ENCODE peak calls at places on chromosomes 16 and 17, in six cellular contexts. J is lung, S is GM12864, E is sigmoid colon, U is body of pancreas, R is lower leg skin. Z is an unnamed sample.

GRCh38 chr17:74738051-74738996 is 1.3 kb downstream of the RAB37 start:
- DNase-seq in J (no peak), U (peak), E (no peak), S (peak), R (no peak), Z (peak)

GRCh38 chr16:53892155-53892554 is 188.2 kb downstream of the FTO start:
- DNase-seq in R (no peak), E (no peak), J (peak), U (peak), S (peak), Z (no peak)

GRCh38 chr16:10749680-10750035 is 6.0 kb downstream of the NUBP1 start:
- DNase-seq in S (no peak), E (no peak), U (no peak), R (no peak), J (no peak), Z (peak)

GRCh38 chr17:1412185-1413110 is 12.4 kb upstream of the YWHAE start:
- DNase-seq in E (no peak), R (no peak), J (peak), S (no peak), U (peak), Z (peak)

GRCh38 chr17:58330544-58330996 is 2.0 kb upstream of the TSPOAP1 start:
- DNase-seq in R (no peak), U (no peak), S (no peak), E (no peak), J (no peak), Z (peak)

GRCh38 chr17:76260220-76260619 is 4.9 kb upstream of the UBALD2 start:
- DNase-seq in E (no peak), U (no peak), S (no peak), R (no peak), J (no peak), Z (no peak)

GRCh38 chr17:3558603-3559269 is 1.1 kb upstream of the TRPV3 start:
- DNase-seq in S (peak), U (no peak), J (no peak), E (no peak), R (no peak), Z (no peak)

GRCh38 chr16:11105038-11105903 is 150.7 kb downstream of the SOCS1 start:
- DNase-seq in E (peak), J (peak), R (no peak), S (peak), U (peak), Z (peak)

GRCh38 chr17:4712526-4712925 is 2.1 kb downstream of the ARRB2 start:
- DNase-seq in S (no peak), R (no peak), U (peak), J (no peak), E (no peak), Z (no peak)

GRCh38 chr16:31477220-31478216 is 5.4 kb upstream of the SLC5A2 start:
- DNase-seq in R (no peak), S (no peak), J (peak), U (peak), E (no peak), Z (peak)

GRCh38 chr17:76107507-76107906 is 3.9 kb upstream of the EXOC7 start:
- DNase-seq in J (no peak), S (no peak), R (no peak), U (no peak), E (no peak), Z (no peak)

GRCh38 chr16:49362230-49362629 is 11.4 kb upstream of the C16orf78 start:
- DNase-seq in J (no peak), R (peak), E (no peak), U (no peak), S (no peak), Z (no peak)

GRCh38 chr16:50308237-50308965 is 42.0 kb downstream of the ADCY7 start:
- DNase-seq in S (no peak), J (no peak), R (peak), U (no peak), E (peak), Z (peak)

GRCh38 chr17:50274142-50274944 is at the start of gene TMEM92:
- DNase-seq in S (no peak), E (no peak), J (peak), U (peak), R (no peak), Z (peak)

GRCh38 chr17:42744283-42744805 is 496 bp downstream of the EZH1 start:
- DNase-seq in R (peak), U (peak), E (peak), S (peak), J (peak), Z (no peak)

GRCh38 chr17:32915108-32915700 is 12.7 kb upstream of the TMEM98 start:
- DNase-seq in J (peak), E (no peak), U (no peak), R (peak), S (no peak), Z (no peak)

GRCh38 chr16:87844809-87845208 is 24.5 kb downstream of the SLC7A5 start:
- DNase-seq in J (no peak), R (no peak), S (no peak), E (peak), U (no peak), Z (no peak)

GRCh38 chr17:557371-557770 is 157.3 kb downstream of the VPS53 start:
- DNase-seq in S (no peak), U (no peak), E (no peak), R (no peak), J (no peak), Z (no peak)

GRCh38 chr17:76076765-76077581 is 2.0 kb upstream of the ZACN start:
- DNase-seq in U (no peak), J (no peak), S (no peak), E (no peak), R (no peak), Z (peak)

GRCh38 chr16:56889206-56889605 is 24.2 kb downstream of the SLC12A3 start:
- DNase-seq in U (no peak), R (no peak), S (no peak), E (no peak), J (no peak), Z (no peak)

GRCh38 chr17:61757168-61757567 is 106.2 kb downstream of the BRIP1 start:
- DNase-seq in S (peak), E (no peak), U (no peak), R (no peak), J (no peak), Z (no peak)

GRCh38 chr17:71342726-71343125 is 778.1 kb upstream of the SOX9 start:
- DNase-seq in U (no peak), R (no peak), J (no peak), S (no peak), E (no peak), Z (no peak)

GRCh38 chr16:3618782-3619166 is 7.4 kb upstream of the SLX4 start:
- DNase-seq in R (no peak), E (no peak), U (no peak), S (no peak), J (no peak), Z (no peak)

GRCh38 chr17:17386143-17386800 is 83.1 kb downstream of the NT5M start:
- DNase-seq in S (no peak), J (no peak), U (peak), R (no peak), E (no peak), Z (no peak)

GRCh38 chr16:28326881-28327610 is 34.7 kb downstream of the SBK1 start:
- DNase-seq in E (peak), R (peak), S (peak), U (peak), J (peak), Z (no peak)

GRCh38 chr17:77884019-77884418 is 74.5 kb upstream of the TNRC6C start:
- DNase-seq in U (no peak), S (no peak), E (no peak), J (no peak), R (no peak), Z (no peak)

GRCh38 chr16:31386157-31386984 is 6.8 kb upstream of the ITGAD start:
- DNase-seq in E (no peak), J (no peak), U (peak), R (no peak), S (peak), Z (no peak)

GRCh38 chr16:51638338-51639135 is 487.5 kb upstream of the SALL1 start:
- DNase-seq in U (no peak), R (no peak), E (no peak), J (no peak), S (no peak), Z (no peak)

GRCh38 chr16:13270602-13271001 is 369.2 kb downstream of the SHISA9 start:
- DNase-seq in E (no peak), J (no peak), U (no peak), S (no peak), R (no peak), Z (no peak)

GRCh38 chr17:75832164-75832651 is 12.0 kb downstream of the UNC13D start:
- DNase-seq in R (no peak), J (no peak), U (peak), S (no peak), E (peak), Z (no peak)

GRCh38 chr16:74480150-74481029 is 59.1 kb upstream of the CLEC18B start:
- DNase-seq in R (no peak), E (no peak), U (peak), J (peak), S (no peak), Z (no peak)

GRCh38 chr16:70661918-70662641 is 15.7 kb downstream of the IL34 start:
- DNase-seq in J (no peak), U (no peak), S (no peak), R (peak), E (peak), Z (no peak)

GRCh38 chr16:28596115-28596630 is 677 bp downstream of the SULT1A2 start:
- DNase-seq in E (no peak), J (no peak), S (no peak), U (peak), R (no peak), Z (no peak)

GRCh38 chr16:66927918-66928649 is 2.7 kb upstream of the RRAD start:
- DNase-seq in U (no peak), S (no peak), J (no peak), E (no peak), R (no peak), Z (no peak)

GRCh38 chr17:37274432-37274831 is 101.4 kb upstream of the C17orf78 start:
- DNase-seq in E (no peak), U (no peak), S (no peak), R (no peak), J (no peak), Z (no peak)

GRCh38 chr17:67132366-67132765 is 88.0 kb downstream of the CACNG1 start:
- DNase-seq in R (no peak), S (no peak), J (no peak), E (no peak), U (no peak), Z (no peak)

GRCh38 chr16:620700-621525 is 9.9 kb upstream of the WFIKKN1 start:
- DNase-seq in S (no peak), E (no peak), J (no peak), U (no peak), R (no peak), Z (no peak)

GRCh38 chr17:12911241-12911640 is 106.6 kb downstream of the ELAC2 start:
- DNase-seq in U (no peak), R (no peak), S (no peak), J (no peak), E (no peak), Z (no peak)

GRCh38 chr17:28812136-28812979 is 30.2 kb downstream of the FAM222B start:
- DNase-seq in R (peak), E (peak), S (peak), J (peak), U (peak), Z (peak)
- TF ChIP-seq CTCF in R (no peak), E (no peak), S (no peak), J (no peak), U (no peak), Z (no peak)

DNA sequence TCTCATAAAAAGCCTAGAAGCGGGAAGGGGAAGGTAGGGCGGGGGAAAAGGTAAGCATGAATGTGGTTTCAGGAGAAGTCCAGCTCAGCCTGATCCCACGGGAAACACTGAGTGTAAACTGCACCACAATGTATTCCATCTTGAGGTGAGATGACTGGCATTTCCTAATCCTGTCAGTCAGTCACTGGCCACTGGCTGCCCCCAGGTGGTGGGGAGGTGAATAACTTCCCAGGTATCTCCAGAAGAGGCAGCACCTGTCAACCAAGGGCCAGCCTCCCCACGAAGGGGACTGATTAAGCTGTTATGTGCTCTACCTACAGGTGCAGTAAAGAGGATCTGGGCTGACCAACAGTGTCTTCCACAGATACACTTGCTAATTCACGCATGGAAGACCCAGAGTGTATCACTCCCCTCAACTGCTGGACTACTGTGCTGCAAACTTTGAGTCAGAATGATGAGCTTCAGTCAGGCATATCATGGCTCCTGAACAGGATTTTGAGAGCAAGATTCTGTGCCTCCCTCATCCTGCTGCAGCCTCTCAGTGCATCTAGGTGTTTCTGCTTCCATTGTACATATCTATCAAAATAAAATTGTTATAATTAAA is 108.5 kb upstream of the CCL2 start:
- DNase-seq in J (peak), S (no peak), E (no peak), U (peak), R (peak), Z (no peak)
- TF ChIP-seq CTCF in J (peak), S (peak), E (no peak), U (peak), R (no peak), Z (peak)

DNA sequence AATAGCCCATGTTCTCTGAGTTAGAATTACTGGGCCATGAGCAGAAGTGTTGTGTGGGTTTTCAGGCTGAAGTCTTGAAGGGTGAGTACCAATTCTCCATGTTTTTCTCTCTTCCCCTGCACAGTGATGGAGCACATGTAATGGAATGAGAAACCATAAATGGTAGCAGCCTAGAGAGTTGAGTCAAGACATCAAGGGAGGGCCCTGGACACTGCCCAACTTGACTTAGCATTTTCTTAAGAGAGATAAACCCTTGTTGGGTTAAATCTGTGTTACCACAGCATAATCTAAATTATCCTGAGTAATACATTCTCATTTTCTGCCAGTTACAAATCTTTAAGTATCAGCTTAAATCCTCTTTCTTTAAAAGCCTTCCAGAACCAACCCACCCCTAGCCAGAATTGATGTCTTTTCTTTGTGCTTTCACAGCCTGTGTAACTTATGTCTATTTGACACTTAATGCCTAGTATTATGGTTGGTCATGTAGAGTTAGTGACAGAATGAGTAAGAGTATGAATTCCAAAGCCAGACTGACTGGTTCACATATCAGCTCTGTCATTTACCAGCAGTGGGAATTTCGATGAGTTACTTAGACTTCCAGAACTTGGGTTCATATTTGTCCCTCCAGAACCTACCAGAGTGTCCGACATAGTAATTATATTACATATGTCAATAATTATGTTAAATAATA is 27.0 kb upstream of the RGS9 start:
- DNase-seq in J (no peak), E (peak), S (no peak), U (no peak), R (no peak), Z (no peak)
- TF ChIP-seq CTCF in J (no peak), E (no peak), S (no peak), U (no peak), R (no peak), Z (no peak)

DNA sequence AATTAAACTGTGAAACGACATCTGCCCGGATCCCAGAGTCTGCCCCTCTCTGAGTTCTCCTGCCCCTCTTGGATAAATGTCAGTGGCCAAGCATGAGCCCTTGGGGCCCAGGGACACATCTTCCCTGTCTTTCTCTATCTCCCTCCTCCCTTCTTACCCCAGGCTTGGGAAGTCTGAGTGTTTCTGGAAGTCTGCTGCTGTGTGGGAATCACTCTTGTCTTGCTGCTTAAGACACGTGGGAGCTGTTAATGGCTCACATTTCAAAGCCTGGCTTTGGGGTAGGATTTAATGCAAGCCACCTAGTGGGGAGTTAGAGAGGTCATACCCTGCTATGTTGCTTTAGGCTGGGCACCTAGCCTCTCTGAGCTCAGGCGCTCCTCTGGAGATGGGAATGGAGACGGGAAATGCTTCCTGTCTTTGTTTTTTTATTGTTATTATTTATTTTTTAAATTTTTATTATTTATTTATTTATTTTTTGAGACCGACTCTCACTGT is 218.5 kb upstream of the CIBAR2 start:
- DNase-seq in S (no peak), U (peak), E (no peak), R (no peak), J (no peak), Z (no peak)
- TF ChIP-seq CTCF in S (peak), U (peak), E (peak), R (no peak), J (no peak), Z (peak)

Z was measured in chondrocyte.